ENCODE peak calls at places on chromosomes 6 and 20, in four cellular contexts. S is mammary epithelial cell, Q is fibroblast of lung, C is upper lobe of right lung. A is an unnamed sample.

GRCh38 chr6:157823523-157824370 is 701 bp downstream of the SNX9 start:
- DNase-seq in S (peak; percentile 85), Q (peak; percentile 85), C (peak; percentile 68), A (peak; percentile 79)

GRCh38 chr20:11553603-11554002 is 364.1 kb upstream of the BTBD3 start:
- DNase-seq in S (peak; percentile 21), Q (peak; percentile 17), C (no peak), A (peak; percentile 19)

GRCh38 chr20:20480689-20481088 is 112.8 kb downstream of the INSM1 start:
- DNase-seq in S (peak; percentile 79), Q (peak; percentile 73), C (no peak), A (peak; percentile 78)

GRCh38 chr6:29112135-29112534 is 4.3 kb downstream of the OR2J3 start:
- DNase-seq in S (no peak), Q (no peak), C (no peak), A (no peak)

GRCh38 chr6:159727717-159728440 is 573 bp downstream of the WTAP start:
- DNase-seq in S (no peak), Q (peak; percentile 39), C (no peak), A (no peak)

GRCh38 chr20:4153251-4153650 is 137.9 kb upstream of the RNF24 start:
- DNase-seq in S (no peak), Q (no peak), C (peak; percentile 19), A (no peak)

GRCh38 chr6:155881845-155882526 is 426.3 kb upstream of the NOX3 start:
- DNase-seq in S (no peak), Q (no peak), C (no peak), A (no peak)

GRCh38 chr6:148313483-148313882 is 29.2 kb upstream of the SASH1 start:
- DNase-seq in S (no peak), Q (no peak), C (no peak), A (no peak)

GRCh38 chr6:116398366-116399005 is 27.7 kb downstream of the DSE start:
- DNase-seq in S (peak; percentile 73), Q (peak; percentile 64), C (no peak), A (no peak)

GRCh38 chr20:48791014-48791413 is 36.8 kb downstream of the PREX1 start:
- DNase-seq in S (no peak), Q (peak; percentile 24), C (no peak), A (no peak)

GRCh38 chr20:49471397-49471796 is 11.1 kb downstream of the KCNB1 start:
- DNase-seq in S (no peak), Q (no peak), C (no peak), A (no peak)

DNA sequence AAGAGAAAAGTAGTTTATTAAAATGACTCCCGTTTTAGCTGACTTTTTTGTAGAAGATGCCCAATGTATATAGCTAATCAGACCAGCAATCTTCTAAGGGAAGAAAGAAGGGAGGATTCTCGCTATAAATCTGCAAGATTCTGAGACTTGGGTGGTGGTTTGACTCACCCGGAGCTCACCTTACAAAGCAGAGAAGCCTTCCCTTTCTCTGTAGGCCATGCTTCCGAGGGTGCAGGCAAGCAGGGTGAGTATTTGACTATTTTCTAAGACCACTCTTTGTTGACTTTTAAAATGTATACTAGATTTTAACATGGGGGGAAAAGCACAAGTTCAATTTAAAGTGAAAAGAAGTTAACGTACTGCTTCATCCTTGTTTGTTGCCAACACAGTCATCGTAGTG is 2.7 kb downstream of the OLIG3 start:
- DNase-seq in S (no peak), Q (no peak), C (no peak), A (no peak)
- H3K27me3 ChIP-seq in S (peaks cover 73% of the 10 kb centered on the region), Q (peaks cover 91% of the 10 kb centered on the region), C (peaks cover 100% of the 10 kb centered on the region), A (peaks cover 100% of the 10 kb centered on the region)

DNA sequence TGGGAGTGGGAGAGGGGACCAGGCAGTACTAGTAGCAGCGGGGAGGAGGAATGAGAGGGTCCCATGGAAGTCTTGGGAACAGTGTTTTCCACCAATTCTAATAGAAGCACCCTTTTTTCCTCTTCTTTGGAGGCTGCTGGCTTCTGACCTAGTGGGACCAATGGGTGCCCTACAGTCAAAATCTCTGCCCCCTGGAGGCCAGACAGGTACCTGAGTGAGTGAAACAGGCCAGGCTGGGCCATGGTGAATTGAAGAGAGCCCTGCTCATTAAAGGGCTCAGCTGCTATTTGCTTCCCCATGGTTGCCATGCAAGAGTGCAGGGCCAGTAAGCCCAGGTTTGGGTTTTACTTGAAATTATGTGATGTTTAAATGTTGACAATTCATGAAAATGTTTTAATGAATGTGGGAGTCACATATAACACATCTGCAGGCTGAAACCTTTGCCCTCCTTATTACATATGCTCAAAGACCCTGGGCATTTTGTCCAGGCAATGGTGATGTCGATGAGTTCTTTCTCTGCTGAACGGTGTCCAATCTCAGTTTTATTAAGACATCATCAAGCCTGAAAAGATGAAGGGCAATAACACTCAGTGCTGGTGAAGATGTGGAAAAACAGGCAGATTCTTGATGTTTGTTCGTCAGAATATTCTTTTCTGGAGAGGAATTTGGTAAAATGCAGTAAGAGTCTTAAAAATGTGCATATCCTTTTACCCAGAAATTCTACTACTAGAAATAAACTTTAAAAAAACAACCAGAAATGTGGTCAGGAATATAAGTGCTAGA is 42.3 kb upstream of the OCSTAMP start:
- DNase-seq in S (no peak), Q (no peak), C (no peak), A (no peak)
- TF ChIP-seq CTCF in S (no peak), Q (no peak), C (peak; percentile 13), A (peak; percentile 30)

GRCh38 chr20:35146299-35146921 is 726 bp downstream of the EDEM2 start:
- DNase-seq in S (peak; percentile 13), Q (no peak), C (peak; percentile 69), A (no peak)
- H3K27ac ChIP-seq in S (peak overlapping the region; percentile 81), Q (peak overlapping the region; percentile 35), C (peak overlapping the region; percentile 81), A (peak overlapping the region; percentile 81)

DNA sequence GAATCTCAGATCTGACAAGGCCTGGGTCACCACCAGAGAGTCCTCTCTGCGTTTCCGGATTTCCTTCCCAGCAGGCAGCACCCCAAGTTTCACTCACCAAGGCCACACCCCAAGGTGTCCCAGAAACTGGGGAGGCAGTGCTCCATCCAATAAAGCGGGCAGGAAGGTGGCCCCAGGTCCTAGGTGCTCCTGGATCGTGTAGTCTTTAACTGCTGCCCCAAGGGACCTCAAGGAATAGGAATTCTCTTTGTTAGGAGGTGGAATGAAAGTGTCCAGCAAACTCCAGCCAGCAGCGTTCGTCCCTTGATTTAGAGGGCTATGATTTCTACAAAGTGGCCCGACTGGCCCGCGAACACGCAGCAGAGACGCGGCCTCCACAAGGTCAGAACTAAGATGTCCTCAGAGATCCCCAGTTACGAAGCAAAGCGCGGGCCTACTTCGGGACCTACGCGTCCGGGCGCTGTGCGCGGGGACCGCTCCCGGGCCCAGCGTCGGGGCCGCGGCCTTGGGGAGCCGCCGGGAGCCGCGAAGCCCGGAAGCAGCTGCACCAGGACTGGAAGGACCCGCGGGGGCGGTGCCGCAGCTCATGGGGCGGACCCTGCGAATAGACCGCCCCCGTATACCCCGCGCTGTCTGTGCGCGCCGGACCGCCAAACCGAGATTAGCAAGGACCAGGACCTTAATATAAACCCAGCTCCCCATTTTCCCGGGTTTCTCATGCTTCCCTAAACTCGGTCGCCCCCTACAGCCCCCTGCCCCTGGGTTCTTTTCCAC is at the start of gene C6orf47:
- DNase-seq in S (peak; percentile 68), Q (peak; percentile 79), C (peak; percentile 95), A (no peak)
- H3K27me3 ChIP-seq in S (no peaks in the 10 kb centered on the region), Q (no peaks in the 10 kb centered on the region), C (no peaks in the 10 kb centered on the region), A (no peaks in the 10 kb centered on the region)

DNA sequence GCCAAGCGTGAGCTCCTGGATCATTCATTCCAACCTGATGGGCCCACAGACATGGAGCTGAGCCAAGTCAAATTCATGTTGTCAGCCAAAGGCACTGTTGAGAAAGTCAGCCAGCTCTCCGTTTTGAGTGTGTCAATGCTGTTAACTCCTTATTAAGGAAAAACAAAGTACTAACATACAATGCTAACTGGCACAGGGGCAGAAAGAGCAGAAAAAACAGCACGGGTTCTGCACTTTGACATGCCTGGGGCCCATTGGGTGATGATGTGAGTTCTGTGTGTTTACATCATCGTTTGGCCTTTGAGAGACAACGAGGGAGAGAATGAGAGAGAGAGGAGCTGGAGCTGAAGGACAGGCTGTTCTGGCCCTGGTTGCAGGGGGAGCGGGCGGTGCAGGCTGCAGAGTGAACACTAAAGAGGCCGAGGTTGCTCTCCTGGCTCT is 85.9 kb downstream of the SMOC2 start:
- DNase-seq in S (no peak), Q (no peak), C (no peak), A (no peak)
- TF ChIP-seq CTCF in S (no peak), Q (no peak), C (no peak), A (no peak)

GRCh38 chr20:47289096-47289495 is 67.4 kb downstream of the ZMYND8 start:
- DNase-seq in S (no peak), Q (no peak), C (no peak), A (no peak)

GRCh38 chr20:47284373-47284772 is 72.1 kb downstream of the ZMYND8 start:
- DNase-seq in S (no peak), Q (no peak), C (no peak), A (no peak)

GRCh38 chr20:47285189-47285588 is 71.3 kb downstream of the ZMYND8 start:
- DNase-seq in S (no peak), Q (no peak), C (no peak), A (no peak)

GRCh38 chr20:47287609-47288144 is 68.8 kb downstream of the ZMYND8 start:
- DNase-seq in S (no peak), Q (no peak), C (no peak), A (no peak)

GRCh38 chr20:47286681-47287080 is 69.8 kb downstream of the ZMYND8 start:
- DNase-seq in S (no peak), Q (no peak), C (no peak), A (no peak)
- H3K27ac ChIP-seq in S (no peak overlapping the region), Q (no peak overlapping the region), C (no peak overlapping the region), A (no peak overlapping the region)